ENCODE peak calls at places on chromosomes 3 and 15, in nine cellular contexts. L, P, R, K, U, I, V, X and T are unnamed samples.

GRCh38 chr3:13513051-13513912 is 33.2 kb downstream of the HDAC11 start:
- DNase-seq in L (no peak), P (no peak), R (no peak), K (no peak), U (no peak), I (no peak), V (peak; percentile 68), X (no peak), T (no peak)

GRCh38 chr15:58564967-58565366 is 133.2 kb downstream of the LIPC start:
- DNase-seq in L (no peak), P (no peak), R (no peak), K (no peak), U (no peak), I (peak; percentile 20), V (no peak), X (no peak), T (no peak)

GRCh38 chr3:71566776-71567175 is 16.8 kb downstream of the FOXP1 start:
- DNase-seq in L (no peak), P (no peak), R (no peak), K (no peak), U (no peak), I (no peak), V (no peak), X (no peak), T (no peak)

GRCh38 chr3:191047930-191048329 is 151.1 kb upstream of the OSTN start:
- DNase-seq in L (no peak), P (no peak), R (no peak), K (no peak), U (no peak), I (no peak), V (peak; percentile 4), X (no peak), T (no peak)

GRCh38 chr3:126100688-126101301 is 16.9 kb upstream of the SLC41A3 start:
- DNase-seq in L (no peak), P (no peak), R (no peak), K (no peak), U (no peak), I (no peak), V (peak; percentile 41), X (no peak), T (peak; percentile 55)

GRCh38 chr15:29656636-29657475 is 165.4 kb downstream of the TJP1 start:
- DNase-seq in L (no peak), P (no peak), R (no peak), K (no peak), U (no peak), I (no peak), V (no peak), X (no peak), T (no peak)

GRCh38 chr15:48472756-48473155 is 141.5 kb downstream of the DUT start:
- DNase-seq in L (no peak), P (no peak), R (no peak), K (no peak), U (no peak), I (no peak), V (peak; percentile 64), X (no peak), T (no peak)

GRCh38 chr3:15610083-15610482 is 8.5 kb downstream of the BTD start:
- DNase-seq in L (no peak), P (no peak), R (no peak), K (no peak), U (no peak), I (no peak), V (peak; percentile 74), X (no peak), T (no peak)

GRCh38 chr3:130896101-130896500 is 2.2 kb downstream of the ATP2C1 start:
- DNase-seq in L (no peak), P (no peak), R (no peak), K (no peak), U (no peak), I (no peak), V (no peak), X (peak; percentile 24), T (no peak)

GRCh38 chr3:50345586-50345985 is at the start of gene ZMYND10:
- DNase-seq in L (no peak), P (peak; percentile 68), R (peak; percentile 57), K (peak; percentile 85), U (no peak), I (peak; percentile 64), V (peak; percentile 52), X (peak; percentile 87), T (peak; percentile 93)

GRCh38 chr3:139119331-139120025 is 74.8 kb upstream of the PRR23C start:
- DNase-seq in L (no peak), P (no peak), R (no peak), K (no peak), U (no peak), I (peak; percentile 15), V (no peak), X (no peak), T (no peak)

GRCh38 chr3:151009981-151010380 is 37.5 kb upstream of the CLRN1 start:
- DNase-seq in L (no peak), P (no peak), R (no peak), K (no peak), U (no peak), I (no peak), V (no peak), X (no peak), T (no peak)

GRCh38 chr3:129277829-129278271 is 820 bp upstream of the HMCES start:
- DNase-seq in L (no peak), P (no peak), R (no peak), K (peak; percentile 31), U (no peak), I (no peak), V (peak; percentile 36), X (no peak), T (no peak)

GRCh38 chr3:30658328-30659052 is 52.1 kb downstream of the TGFBR2 start:
- DNase-seq in L (no peak), P (peak; percentile 78), R (peak; percentile 47), K (no peak), U (no peak), I (no peak), V (peak; percentile 80), X (peak; percentile 71), T (no peak)

GRCh38 chr15:52171386-52171785 is 19.8 kb downstream of the GNB5 start:
- DNase-seq in L (no peak), P (no peak), R (no peak), K (peak; percentile 15), U (no peak), I (no peak), V (peak; percentile 12), X (peak; percentile 11), T (no peak)

GRCh38 chr15:58407786-58408185 is 24.0 kb upstream of the LIPC start:
- DNase-seq in L (no peak), P (no peak), R (no peak), K (no peak), U (no peak), I (no peak), V (no peak), X (no peak), T (no peak)

GRCh38 chr3:133568294-133569014 is 5.0 kb upstream of the CDV3 start:
- DNase-seq in L (no peak), P (no peak), R (no peak), K (no peak), U (no peak), I (no peak), V (peak; percentile 87), X (no peak), T (no peak)

GRCh38 chr3:152737021-152737908 is 97.7 kb upstream of the P2RY1 start:
- DNase-seq in L (no peak), P (no peak), R (no peak), K (no peak), U (no peak), I (no peak), V (peak; percentile 65), X (no peak), T (no peak)

GRCh38 chr3:125207949-125208568 is 4.5 kb downstream of the SLC12A8 start:
- DNase-seq in L (no peak), P (no peak), R (no peak), K (no peak), U (no peak), I (no peak), V (no peak), X (no peak), T (no peak)